ENCODE peak calls at places on chromosomes 16 and 17, in four cellular contexts. One of them, this sample, is unnamed.

GRCh38 chr17:65743313-65743665 is 181.8 kb upstream of the AXIN2 start:
- DNase-seq in H1: no peak
- DNase-seq in HCT116: no peak
- DNase-seq in SK-N-SH: no peak
- DNase-seq in this sample: no peak

GRCh38 chr16:11152205-11152604 is 103.8 kb downstream of the SOCS1 start:
- DNase-seq in H1: no peak
- DNase-seq in SK-N-SH: peak
- DNase-seq in HCT116: no peak
- DNase-seq in this sample: no peak

GRCh38 chr17:79464310-79465010 is 146.4 kb downstream of the RBFOX3 start:
- DNase-seq in HCT116: no peak
- DNase-seq in SK-N-SH: no peak
- DNase-seq in H1: no peak
- DNase-seq in this sample: no peak

GRCh38 chr17:75876190-75876937 is 2.0 kb downstream of the TRIM47 start:
- DNase-seq in HCT116: peak
- DNase-seq in SK-N-SH: peak
- DNase-seq in H1: peak
- DNase-seq in this sample: peak

GRCh38 chr17:42574463-42574862 is 3.1 kb downstream of the PSMC3IP start:
- DNase-seq in H1: no peak
- DNase-seq in SK-N-SH: no peak
- DNase-seq in HCT116: no peak
- DNase-seq in this sample: no peak

GRCh38 chr16:53504665-53505064 is 1.7 kb upstream of the AKTIP start:
- DNase-seq in HCT116: no peak
- DNase-seq in SK-N-SH: no peak
- DNase-seq in H1: no peak
- DNase-seq in this sample: no peak

GRCh38 chr17:62614142-62614541 is 13.3 kb upstream of the MRC2 start:
- DNase-seq in H1: no peak
- DNase-seq in HCT116: no peak
- DNase-seq in SK-N-SH: no peak
- DNase-seq in this sample: no peak

GRCh38 chr17:35142467-35142796 is 329 bp upstream of the NLE1 start:
- DNase-seq in SK-N-SH: no peak
- DNase-seq in HCT116: no peak
- DNase-seq in H1: no peak
- DNase-seq in this sample: no peak

GRCh38 chr16:11384184-11384955 is 39.1 kb downstream of the RMI2 start:
- DNase-seq in HCT116: no peak
- DNase-seq in H1: no peak
- DNase-seq in SK-N-SH: no peak
- DNase-seq in this sample: no peak

GRCh38 chr16:75250809-75251279 is 580 bp downstream of the BCAR1 start:
- DNase-seq in HCT116: no peak
- DNase-seq in H1: no peak
- DNase-seq in SK-N-SH: peak
- DNase-seq in this sample: peak

GRCh38 chr16:58658796-58659211 is 25.8 kb downstream of the SLC38A7 start:
- DNase-seq in SK-N-SH: no peak
- DNase-seq in HCT116: no peak
- DNase-seq in H1: no peak
- DNase-seq in this sample: no peak

GRCh38 chr16:89009343-89010209 is 32.6 kb upstream of the CBFA2T3 start:
- DNase-seq in HCT116: no peak
- DNase-seq in H1: peak
- DNase-seq in SK-N-SH: no peak
- DNase-seq in this sample: peak

GRCh38 chr17:17682293-17682736 is 1.1 kb downstream of the RAI1 start:
- DNase-seq in HCT116: no peak
- DNase-seq in SK-N-SH: peak
- DNase-seq in H1: no peak
- DNase-seq in this sample: no peak

GRCh38 chr17:62656446-62656845 is 29.0 kb downstream of the MRC2 start:
- DNase-seq in SK-N-SH: no peak
- DNase-seq in HCT116: no peak
- DNase-seq in H1: no peak
- DNase-seq in this sample: no peak

GRCh38 chr17:2082003-2082862 is 27.3 kb downstream of the HIC1 start:
- DNase-seq in SK-N-SH: peak
- DNase-seq in H1: no peak
- DNase-seq in HCT116: no peak
- DNase-seq in this sample: no peak

GRCh38 chr17:45107286-45107685 is 25.0 kb downstream of the PLCD3 start:
- DNase-seq in HCT116: no peak
- DNase-seq in SK-N-SH: no peak
- DNase-seq in H1: no peak
- DNase-seq in this sample: no peak

GRCh38 chr16:85395913-85396878 is 216.9 kb upstream of the GSE1 start:
- DNase-seq in HCT116: no peak
- DNase-seq in H1: peak
- DNase-seq in SK-N-SH: peak
- DNase-seq in this sample: no peak

GRCh38 chr17:41404024-41404651 is 6.7 kb upstream of the KRT31 start:
- DNase-seq in H1: no peak
- DNase-seq in SK-N-SH: no peak
- DNase-seq in HCT116: peak
- DNase-seq in this sample: no peak

GRCh38 chr17:57114085-57114673 is 29.1 kb downstream of the AKAP1 start:
- DNase-seq in SK-N-SH: peak
- DNase-seq in H1: peak
- DNase-seq in HCT116: no peak
- DNase-seq in this sample: peak

GRCh38 chr16:29320274-29320999 is 86.1 kb downstream of the NPIPB11 start:
- DNase-seq in H1: peak
- DNase-seq in SK-N-SH: no peak
- DNase-seq in HCT116: no peak
- DNase-seq in this sample: no peak

GRCh38 chr17:19012171-19013080 is 7.9 kb upstream of the FAM83G start:
- DNase-seq in HCT116: no peak
- DNase-seq in SK-N-SH: no peak
- DNase-seq in H1: no peak
- DNase-seq in this sample: no peak

GRCh38 chr16:15770107-15770506 is 86.7 kb downstream of the MYH11 start:
- DNase-seq in HCT116: no peak
- DNase-seq in H1: no peak
- DNase-seq in SK-N-SH: no peak
- DNase-seq in this sample: no peak

DNA sequence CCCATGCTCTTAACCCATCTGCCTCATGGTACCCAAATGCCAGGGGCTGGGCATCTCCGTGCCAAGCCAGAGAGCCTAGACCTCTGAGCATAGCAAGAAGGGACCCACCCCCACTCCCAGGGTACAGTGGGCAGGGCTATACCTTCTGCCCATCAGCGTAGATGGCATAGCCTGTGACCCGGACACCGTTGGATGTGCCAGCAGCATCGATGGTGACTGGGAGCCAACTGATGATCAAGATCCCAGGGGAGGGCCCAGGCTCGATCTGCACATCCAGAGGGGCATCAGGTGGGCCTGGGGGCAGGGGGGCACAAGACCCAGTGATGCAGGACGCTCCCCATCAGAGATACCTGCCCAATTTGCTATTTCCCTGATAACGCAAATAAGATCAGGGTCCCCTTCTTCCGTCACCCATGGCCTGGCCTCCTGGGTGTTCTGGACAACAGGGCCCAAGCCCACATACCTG is 17.1 kb downstream of the TSPOAP1 start:
- DNase-seq in H1: peak
- DNase-seq in HCT116: no peak
- DNase-seq in SK-N-SH: peak
- DNase-seq in this sample: no peak
- TF ChIP-seq JUND in H1: no peak
- TF ChIP-seq JUND in HCT116: no peak
- TF ChIP-seq JUND in SK-N-SH: no peak
- TF ChIP-seq JUND in this sample: no peak

GRCh38 chr16:49524578-49525315 is 151.1 kb downstream of the C16orf78 start:
- DNase-seq in SK-N-SH: peak
- DNase-seq in H1: no peak
- DNase-seq in HCT116: no peak
- DNase-seq in this sample: no peak
- TF ChIP-seq JUND in SK-N-SH: no peak
- TF ChIP-seq JUND in H1: no peak
- TF ChIP-seq JUND in HCT116: no peak
- TF ChIP-seq JUND in this sample: no peak

GRCh38 chr17:55433629-55434422 is 12.2 kb upstream of the MMD start:
- DNase-seq in H1: no peak
- DNase-seq in SK-N-SH: no peak
- DNase-seq in HCT116: no peak
- DNase-seq in this sample: peak
- TF ChIP-seq JUND in H1: no peak
- TF ChIP-seq JUND in SK-N-SH: no peak
- TF ChIP-seq JUND in HCT116: peak
- TF ChIP-seq JUND in this sample: no peak

DNA sequence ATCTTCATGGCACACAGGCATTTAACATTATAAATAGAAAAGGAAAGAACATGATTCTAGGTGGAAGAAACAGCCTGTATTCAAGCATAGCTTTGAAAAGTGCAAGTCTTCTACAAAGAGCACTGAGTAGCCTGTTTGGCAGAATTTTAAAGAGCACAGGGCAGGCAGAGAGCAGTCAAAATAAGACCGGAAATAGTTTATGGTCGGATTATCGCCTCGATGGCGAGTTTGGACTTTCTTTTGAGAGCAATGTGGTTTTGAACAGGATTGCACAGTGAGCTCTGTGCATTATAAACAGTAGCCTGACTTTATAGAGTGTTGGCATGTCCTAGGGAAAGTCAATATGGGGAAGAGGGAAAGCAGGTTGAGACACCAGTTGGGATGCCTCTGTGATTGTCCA is 6.2 kb upstream of the TMEM100 start:
- DNase-seq in SK-N-SH: no peak
- DNase-seq in H1: no peak
- DNase-seq in HCT116: no peak
- DNase-seq in this sample: no peak
- TF ChIP-seq JUND in SK-N-SH: no peak
- TF ChIP-seq JUND in H1: no peak
- TF ChIP-seq JUND in HCT116: no peak
- TF ChIP-seq JUND in this sample: no peak

This sample was measured in T47D.